ENCODE peak calls at places on chromosomes 12 and 14, in ten cellular contexts. One of them, this sample, is unnamed.

GRCh38 chr12:103455020-103455763 is 40.6 kb downstream of the C12orf42 start:
- DNase-seq in lower leg skin: no peak
- DNase-seq in activated naive CD8-positive, alpha-beta T cell treated with anti-CD3 and anti-CD28 coated beads, Interleukin-2, amount 50 U/mL, for 24 hours: no peak
- DNase-seq in small intestine: no peak
- DNase-seq in GM12865: peak
- DNase-seq in fibroblast of mammary gland: no peak
- DNase-seq in HTR-8/SVneo: no peak
- DNase-seq in stimulated activated naive CD8-positive, alpha-beta T cell treated with anti-CD3 and anti-CD28 coated beads, Interleukin-15, Interleukin-2, amounts not matched to agents 100 U/mL and 50 U/mL, for 24 hours: no peak
- DNase-seq in CD8-positive, alpha-beta memory T cell: peak
- DNase-seq in amniotic stem cell: no peak
- DNase-seq in this sample: no peak

GRCh38 chr14:52473557-52473956 is 78.7 kb downstream of the TXNDC16 start:
- DNase-seq in activated naive CD8-positive, alpha-beta T cell treated with anti-CD3 and anti-CD28 coated beads, Interleukin-2, amount 50 U/mL, for 24 hours: no peak
- DNase-seq in CD8-positive, alpha-beta memory T cell: peak
- DNase-seq in amniotic stem cell: no peak
- DNase-seq in HTR-8/SVneo: no peak
- DNase-seq in small intestine: peak
- DNase-seq in stimulated activated naive CD8-positive, alpha-beta T cell treated with anti-CD3 and anti-CD28 coated beads, Interleukin-15, Interleukin-2, amounts not matched to agents 100 U/mL and 50 U/mL, for 24 hours: no peak
- DNase-seq in GM12865: peak
- DNase-seq in fibroblast of mammary gland: peak
- DNase-seq in lower leg skin: no peak
- DNase-seq in this sample: peak

GRCh38 chr12:130281157-130281799 is 56.4 kb upstream of the PIWIL1 start:
- DNase-seq in CD8-positive, alpha-beta memory T cell: peak
- DNase-seq in GM12865: peak
- DNase-seq in HTR-8/SVneo: no peak
- DNase-seq in fibroblast of mammary gland: no peak
- DNase-seq in stimulated activated naive CD8-positive, alpha-beta T cell treated with anti-CD3 and anti-CD28 coated beads, Interleukin-15, Interleukin-2, amounts not matched to agents 100 U/mL and 50 U/mL, for 24 hours: peak
- DNase-seq in lower leg skin: no peak
- DNase-seq in small intestine: no peak
- DNase-seq in amniotic stem cell: no peak
- DNase-seq in activated naive CD8-positive, alpha-beta T cell treated with anti-CD3 and anti-CD28 coated beads, Interleukin-2, amount 50 U/mL, for 24 hours: peak
- DNase-seq in this sample: no peak

GRCh38 chr14:100237735-100238418 is 1.1 kb upstream of the YY1 start:
- DNase-seq in CD8-positive, alpha-beta memory T cell: peak
- DNase-seq in activated naive CD8-positive, alpha-beta T cell treated with anti-CD3 and anti-CD28 coated beads, Interleukin-2, amount 50 U/mL, for 24 hours: peak
- DNase-seq in stimulated activated naive CD8-positive, alpha-beta T cell treated with anti-CD3 and anti-CD28 coated beads, Interleukin-15, Interleukin-2, amounts not matched to agents 100 U/mL and 50 U/mL, for 24 hours: peak
- DNase-seq in HTR-8/SVneo: no peak
- DNase-seq in GM12865: peak
- DNase-seq in amniotic stem cell: no peak
- DNase-seq in small intestine: peak
- DNase-seq in fibroblast of mammary gland: peak
- DNase-seq in lower leg skin: peak
- DNase-seq in this sample: peak

GRCh38 chr12:54331-54730 is 12.2 kb upstream of the IQSEC3 start:
- DNase-seq in small intestine: no peak
- DNase-seq in fibroblast of mammary gland: no peak
- DNase-seq in stimulated activated naive CD8-positive, alpha-beta T cell treated with anti-CD3 and anti-CD28 coated beads, Interleukin-15, Interleukin-2, amounts not matched to agents 100 U/mL and 50 U/mL, for 24 hours: no peak
- DNase-seq in CD8-positive, alpha-beta memory T cell: no peak
- DNase-seq in amniotic stem cell: no peak
- DNase-seq in HTR-8/SVneo: no peak
- DNase-seq in GM12865: no peak
- DNase-seq in lower leg skin: no peak
- DNase-seq in activated naive CD8-positive, alpha-beta T cell treated with anti-CD3 and anti-CD28 coated beads, Interleukin-2, amount 50 U/mL, for 24 hours: no peak
- DNase-seq in this sample: no peak

GRCh38 chr12:102756564-102756963 is 160.5 kb downstream of the PAH start:
- DNase-seq in activated naive CD8-positive, alpha-beta T cell treated with anti-CD3 and anti-CD28 coated beads, Interleukin-2, amount 50 U/mL, for 24 hours: no peak
- DNase-seq in lower leg skin: no peak
- DNase-seq in CD8-positive, alpha-beta memory T cell: no peak
- DNase-seq in fibroblast of mammary gland: peak
- DNase-seq in GM12865: no peak
- DNase-seq in stimulated activated naive CD8-positive, alpha-beta T cell treated with anti-CD3 and anti-CD28 coated beads, Interleukin-15, Interleukin-2, amounts not matched to agents 100 U/mL and 50 U/mL, for 24 hours: no peak
- DNase-seq in small intestine: no peak
- DNase-seq in HTR-8/SVneo: no peak
- DNase-seq in amniotic stem cell: no peak
- DNase-seq in this sample: no peak

GRCh38 chr12:4961311-4961710 is 51.6 kb downstream of the KCNA1 start:
- DNase-seq in CD8-positive, alpha-beta memory T cell: no peak
- DNase-seq in activated naive CD8-positive, alpha-beta T cell treated with anti-CD3 and anti-CD28 coated beads, Interleukin-2, amount 50 U/mL, for 24 hours: no peak
- DNase-seq in stimulated activated naive CD8-positive, alpha-beta T cell treated with anti-CD3 and anti-CD28 coated beads, Interleukin-15, Interleukin-2, amounts not matched to agents 100 U/mL and 50 U/mL, for 24 hours: no peak
- DNase-seq in fibroblast of mammary gland: no peak
- DNase-seq in small intestine: no peak
- DNase-seq in GM12865: no peak
- DNase-seq in amniotic stem cell: no peak
- DNase-seq in lower leg skin: peak
- DNase-seq in HTR-8/SVneo: no peak
- DNase-seq in this sample: no peak

GRCh38 chr12:19498099-19498498 is 58.8 kb downstream of the AEBP2 start:
- DNase-seq in fibroblast of mammary gland: no peak
- DNase-seq in stimulated activated naive CD8-positive, alpha-beta T cell treated with anti-CD3 and anti-CD28 coated beads, Interleukin-15, Interleukin-2, amounts not matched to agents 100 U/mL and 50 U/mL, for 24 hours: no peak
- DNase-seq in lower leg skin: no peak
- DNase-seq in HTR-8/SVneo: no peak
- DNase-seq in activated naive CD8-positive, alpha-beta T cell treated with anti-CD3 and anti-CD28 coated beads, Interleukin-2, amount 50 U/mL, for 24 hours: no peak
- DNase-seq in CD8-positive, alpha-beta memory T cell: no peak
- DNase-seq in GM12865: no peak
- DNase-seq in amniotic stem cell: no peak
- DNase-seq in small intestine: no peak
- DNase-seq in this sample: no peak

GRCh38 chr12:82300611-82301010 is 57.6 kb downstream of the CCDC59 start:
- DNase-seq in GM12865: no peak
- DNase-seq in small intestine: no peak
- DNase-seq in lower leg skin: no peak
- DNase-seq in amniotic stem cell: no peak
- DNase-seq in activated naive CD8-positive, alpha-beta T cell treated with anti-CD3 and anti-CD28 coated beads, Interleukin-2, amount 50 U/mL, for 24 hours: no peak
- DNase-seq in stimulated activated naive CD8-positive, alpha-beta T cell treated with anti-CD3 and anti-CD28 coated beads, Interleukin-15, Interleukin-2, amounts not matched to agents 100 U/mL and 50 U/mL, for 24 hours: no peak
- DNase-seq in CD8-positive, alpha-beta memory T cell: no peak
- DNase-seq in fibroblast of mammary gland: no peak
- DNase-seq in HTR-8/SVneo: no peak
- DNase-seq in this sample: no peak

GRCh38 chr14:105487449-105487985 is 831 bp downstream of the CRIP1 start:
- DNase-seq in GM12865: peak
- DNase-seq in small intestine: peak
- DNase-seq in fibroblast of mammary gland: no peak
- DNase-seq in stimulated activated naive CD8-positive, alpha-beta T cell treated with anti-CD3 and anti-CD28 coated beads, Interleukin-15, Interleukin-2, amounts not matched to agents 100 U/mL and 50 U/mL, for 24 hours: peak
- DNase-seq in HTR-8/SVneo: no peak
- DNase-seq in CD8-positive, alpha-beta memory T cell: peak
- DNase-seq in activated naive CD8-positive, alpha-beta T cell treated with anti-CD3 and anti-CD28 coated beads, Interleukin-2, amount 50 U/mL, for 24 hours: peak
- DNase-seq in amniotic stem cell: no peak
- DNase-seq in lower leg skin: peak
- DNase-seq in this sample: no peak

GRCh38 chr14:28612414-28612813 is 154.2 kb upstream of the FOXG1 start:
- DNase-seq in lower leg skin: no peak
- DNase-seq in amniotic stem cell: no peak
- DNase-seq in HTR-8/SVneo: no peak
- DNase-seq in CD8-positive, alpha-beta memory T cell: no peak
- DNase-seq in activated naive CD8-positive, alpha-beta T cell treated with anti-CD3 and anti-CD28 coated beads, Interleukin-2, amount 50 U/mL, for 24 hours: no peak
- DNase-seq in GM12865: no peak
- DNase-seq in stimulated activated naive CD8-positive, alpha-beta T cell treated with anti-CD3 and anti-CD28 coated beads, Interleukin-15, Interleukin-2, amounts not matched to agents 100 U/mL and 50 U/mL, for 24 hours: no peak
- DNase-seq in fibroblast of mammary gland: no peak
- DNase-seq in small intestine: no peak
- DNase-seq in this sample: no peak

GRCh38 chr12:103929051-103929908 is 930 bp upstream of the HSP90B1 start:
- DNase-seq in fibroblast of mammary gland: peak
- DNase-seq in small intestine: peak
- DNase-seq in amniotic stem cell: peak
- DNase-seq in stimulated activated naive CD8-positive, alpha-beta T cell treated with anti-CD3 and anti-CD28 coated beads, Interleukin-15, Interleukin-2, amounts not matched to agents 100 U/mL and 50 U/mL, for 24 hours: peak
- DNase-seq in GM12865: peak
- DNase-seq in CD8-positive, alpha-beta memory T cell: peak
- DNase-seq in HTR-8/SVneo: peak
- DNase-seq in lower leg skin: peak
- DNase-seq in activated naive CD8-positive, alpha-beta T cell treated with anti-CD3 and anti-CD28 coated beads, Interleukin-2, amount 50 U/mL, for 24 hours: peak
- DNase-seq in this sample: peak

GRCh38 chr12:65968359-65968758 is 144.1 kb downstream of the HMGA2 start:
- DNase-seq in CD8-positive, alpha-beta memory T cell: no peak
- DNase-seq in lower leg skin: no peak
- DNase-seq in small intestine: no peak
- DNase-seq in GM12865: no peak
- DNase-seq in fibroblast of mammary gland: peak
- DNase-seq in HTR-8/SVneo: no peak
- DNase-seq in activated naive CD8-positive, alpha-beta T cell treated with anti-CD3 and anti-CD28 coated beads, Interleukin-2, amount 50 U/mL, for 24 hours: no peak
- DNase-seq in stimulated activated naive CD8-positive, alpha-beta T cell treated with anti-CD3 and anti-CD28 coated beads, Interleukin-15, Interleukin-2, amounts not matched to agents 100 U/mL and 50 U/mL, for 24 hours: no peak
- DNase-seq in amniotic stem cell: no peak
- DNase-seq in this sample: no peak

GRCh38 chr14:35384386-35385041 is 20.0 kb downstream of the NFKBIA start:
- DNase-seq in small intestine: peak
- DNase-seq in lower leg skin: no peak
- DNase-seq in CD8-positive, alpha-beta memory T cell: no peak
- DNase-seq in activated naive CD8-positive, alpha-beta T cell treated with anti-CD3 and anti-CD28 coated beads, Interleukin-2, amount 50 U/mL, for 24 hours: no peak
- DNase-seq in amniotic stem cell: peak
- DNase-seq in fibroblast of mammary gland: peak
- DNase-seq in stimulated activated naive CD8-positive, alpha-beta T cell treated with anti-CD3 and anti-CD28 coated beads, Interleukin-15, Interleukin-2, amounts not matched to agents 100 U/mL and 50 U/mL, for 24 hours: no peak
- DNase-seq in HTR-8/SVneo: no peak
- DNase-seq in GM12865: no peak
- DNase-seq in this sample: no peak

GRCh38 chr12:121590476-121591143 is 9.8 kb upstream of the KDM2B start:
- DNase-seq in GM12865: peak
- DNase-seq in small intestine: peak
- DNase-seq in CD8-positive, alpha-beta memory T cell: peak
- DNase-seq in activated naive CD8-positive, alpha-beta T cell treated with anti-CD3 and anti-CD28 coated beads, Interleukin-2, amount 50 U/mL, for 24 hours: peak
- DNase-seq in fibroblast of mammary gland: peak
- DNase-seq in lower leg skin: no peak
- DNase-seq in HTR-8/SVneo: no peak
- DNase-seq in amniotic stem cell: no peak
- DNase-seq in stimulated activated naive CD8-positive, alpha-beta T cell treated with anti-CD3 and anti-CD28 coated beads, Interleukin-15, Interleukin-2, amounts not matched to agents 100 U/mL and 50 U/mL, for 24 hours: peak
- DNase-seq in this sample: peak

GRCh38 chr14:35747379-35747778 is 61.7 kb downstream of the RALGAPA1 start:
- DNase-seq in amniotic stem cell: peak
- DNase-seq in stimulated activated naive CD8-positive, alpha-beta T cell treated with anti-CD3 and anti-CD28 coated beads, Interleukin-15, Interleukin-2, amounts not matched to agents 100 U/mL and 50 U/mL, for 24 hours: no peak
- DNase-seq in GM12865: no peak
- DNase-seq in HTR-8/SVneo: no peak
- DNase-seq in CD8-positive, alpha-beta memory T cell: no peak
- DNase-seq in lower leg skin: no peak
- DNase-seq in fibroblast of mammary gland: no peak
- DNase-seq in small intestine: no peak
- DNase-seq in activated naive CD8-positive, alpha-beta T cell treated with anti-CD3 and anti-CD28 coated beads, Interleukin-2, amount 50 U/mL, for 24 hours: no peak
- DNase-seq in this sample: no peak

GRCh38 chr12:32399373-32400113 is at the start of gene FGD4:
- DNase-seq in HTR-8/SVneo: peak
- DNase-seq in lower leg skin: peak
- DNase-seq in fibroblast of mammary gland: peak
- DNase-seq in GM12865: peak
- DNase-seq in CD8-positive, alpha-beta memory T cell: peak
- DNase-seq in activated naive CD8-positive, alpha-beta T cell treated with anti-CD3 and anti-CD28 coated beads, Interleukin-2, amount 50 U/mL, for 24 hours: peak
- DNase-seq in stimulated activated naive CD8-positive, alpha-beta T cell treated with anti-CD3 and anti-CD28 coated beads, Interleukin-15, Interleukin-2, amounts not matched to agents 100 U/mL and 50 U/mL, for 24 hours: peak
- DNase-seq in small intestine: peak
- DNase-seq in amniotic stem cell: peak
- DNase-seq in this sample: peak

GRCh38 chr14:70073924-70074566 is 114.7 kb downstream of the SLC8A3 start:
- DNase-seq in HTR-8/SVneo: peak
- DNase-seq in fibroblast of mammary gland: peak
- DNase-seq in small intestine: peak
- DNase-seq in lower leg skin: no peak
- DNase-seq in stimulated activated naive CD8-positive, alpha-beta T cell treated with anti-CD3 and anti-CD28 coated beads, Interleukin-15, Interleukin-2, amounts not matched to agents 100 U/mL and 50 U/mL, for 24 hours: peak
- DNase-seq in activated naive CD8-positive, alpha-beta T cell treated with anti-CD3 and anti-CD28 coated beads, Interleukin-2, amount 50 U/mL, for 24 hours: peak
- DNase-seq in CD8-positive, alpha-beta memory T cell: no peak
- DNase-seq in GM12865: peak
- DNase-seq in amniotic stem cell: no peak
- DNase-seq in this sample: peak

GRCh38 chr12:110279976-110280783 is 867 bp upstream of the ATP2A2 start:
- DNase-seq in GM12865: peak
- DNase-seq in HTR-8/SVneo: peak
- DNase-seq in amniotic stem cell: no peak
- DNase-seq in fibroblast of mammary gland: peak
- DNase-seq in activated naive CD8-positive, alpha-beta T cell treated with anti-CD3 and anti-CD28 coated beads, Interleukin-2, amount 50 U/mL, for 24 hours: peak
- DNase-seq in stimulated activated naive CD8-positive, alpha-beta T cell treated with anti-CD3 and anti-CD28 coated beads, Interleukin-15, Interleukin-2, amounts not matched to agents 100 U/mL and 50 U/mL, for 24 hours: peak
- DNase-seq in lower leg skin: peak
- DNase-seq in small intestine: peak
- DNase-seq in CD8-positive, alpha-beta memory T cell: no peak
- DNase-seq in this sample: peak

GRCh38 chr14:64628940-64629403 is 75.3 kb upstream of the PLEKHG3 start:
- DNase-seq in activated naive CD8-positive, alpha-beta T cell treated with anti-CD3 and anti-CD28 coated beads, Interleukin-2, amount 50 U/mL, for 24 hours: no peak
- DNase-seq in fibroblast of mammary gland: peak
- DNase-seq in small intestine: no peak
- DNase-seq in lower leg skin: peak
- DNase-seq in HTR-8/SVneo: peak
- DNase-seq in stimulated activated naive CD8-positive, alpha-beta T cell treated with anti-CD3 and anti-CD28 coated beads, Interleukin-15, Interleukin-2, amounts not matched to agents 100 U/mL and 50 U/mL, for 24 hours: no peak
- DNase-seq in amniotic stem cell: peak
- DNase-seq in GM12865: no peak
- DNase-seq in CD8-positive, alpha-beta memory T cell: no peak
- DNase-seq in this sample: peak

GRCh38 chr12:53065975-53066593 is 13.1 kb downstream of the SPRYD3 start:
- DNase-seq in lower leg skin: peak
- DNase-seq in amniotic stem cell: peak
- DNase-seq in GM12865: peak
- DNase-seq in small intestine: peak
- DNase-seq in CD8-positive, alpha-beta memory T cell: peak
- DNase-seq in activated naive CD8-positive, alpha-beta T cell treated with anti-CD3 and anti-CD28 coated beads, Interleukin-2, amount 50 U/mL, for 24 hours: peak
- DNase-seq in HTR-8/SVneo: peak
- DNase-seq in fibroblast of mammary gland: peak
- DNase-seq in stimulated activated naive CD8-positive, alpha-beta T cell treated with anti-CD3 and anti-CD28 coated beads, Interleukin-15, Interleukin-2, amounts not matched to agents 100 U/mL and 50 U/mL, for 24 hours: peak
- DNase-seq in this sample: peak

GRCh38 chr12:68411371-68411770 is 79.2 kb upstream of the MDM1 start:
- DNase-seq in activated naive CD8-positive, alpha-beta T cell treated with anti-CD3 and anti-CD28 coated beads, Interleukin-2, amount 50 U/mL, for 24 hours: no peak
- DNase-seq in small intestine: no peak
- DNase-seq in stimulated activated naive CD8-positive, alpha-beta T cell treated with anti-CD3 and anti-CD28 coated beads, Interleukin-15, Interleukin-2, amounts not matched to agents 100 U/mL and 50 U/mL, for 24 hours: no peak
- DNase-seq in GM12865: no peak
- DNase-seq in fibroblast of mammary gland: no peak
- DNase-seq in CD8-positive, alpha-beta memory T cell: no peak
- DNase-seq in HTR-8/SVneo: no peak
- DNase-seq in lower leg skin: no peak
- DNase-seq in amniotic stem cell: no peak
- DNase-seq in this sample: no peak

GRCh38 chr14:91929700-91930099 is 17.8 kb downstream of the FBLN5 start:
- DNase-seq in HTR-8/SVneo: no peak
- DNase-seq in small intestine: no peak
- DNase-seq in amniotic stem cell: no peak
- DNase-seq in fibroblast of mammary gland: peak
- DNase-seq in lower leg skin: no peak
- DNase-seq in stimulated activated naive CD8-positive, alpha-beta T cell treated with anti-CD3 and anti-CD28 coated beads, Interleukin-15, Interleukin-2, amounts not matched to agents 100 U/mL and 50 U/mL, for 24 hours: no peak
- DNase-seq in GM12865: no peak
- DNase-seq in activated naive CD8-positive, alpha-beta T cell treated with anti-CD3 and anti-CD28 coated beads, Interleukin-2, amount 50 U/mL, for 24 hours: no peak
- DNase-seq in CD8-positive, alpha-beta memory T cell: no peak
- DNase-seq in this sample: no peak

GRCh38 chr14:98304574-98304973 is 967.4 kb downstream of the BCL11B start:
- DNase-seq in GM12865: no peak
- DNase-seq in stimulated activated naive CD8-positive, alpha-beta T cell treated with anti-CD3 and anti-CD28 coated beads, Interleukin-15, Interleukin-2, amounts not matched to agents 100 U/mL and 50 U/mL, for 24 hours: no peak
- DNase-seq in CD8-positive, alpha-beta memory T cell: no peak
- DNase-seq in lower leg skin: no peak
- DNase-seq in amniotic stem cell: no peak
- DNase-seq in fibroblast of mammary gland: no peak
- DNase-seq in HTR-8/SVneo: no peak
- DNase-seq in activated naive CD8-positive, alpha-beta T cell treated with anti-CD3 and anti-CD28 coated beads, Interleukin-2, amount 50 U/mL, for 24 hours: no peak
- DNase-seq in small intestine: no peak
- DNase-seq in this sample: no peak

GRCh38 chr12:132243596-132244289 is 85.6 kb downstream of the GALNT9 start:
- DNase-seq in HTR-8/SVneo: no peak
- DNase-seq in amniotic stem cell: no peak
- DNase-seq in CD8-positive, alpha-beta memory T cell: no peak
- DNase-seq in GM12865: no peak
- DNase-seq in fibroblast of mammary gland: no peak
- DNase-seq in stimulated activated naive CD8-positive, alpha-beta T cell treated with anti-CD3 and anti-CD28 coated beads, Interleukin-15, Interleukin-2, amounts not matched to agents 100 U/mL and 50 U/mL, for 24 hours: no peak
- DNase-seq in activated naive CD8-positive, alpha-beta T cell treated with anti-CD3 and anti-CD28 coated beads, Interleukin-2, amount 50 U/mL, for 24 hours: no peak
- DNase-seq in lower leg skin: no peak
- DNase-seq in small intestine: no peak
- DNase-seq in this sample: no peak

GRCh38 chr12:101832030-101832429 is 1.3 kb upstream of the GNPTAB start:
- DNase-seq in small intestine: no peak
- DNase-seq in amniotic stem cell: no peak
- DNase-seq in activated naive CD8-positive, alpha-beta T cell treated with anti-CD3 and anti-CD28 coated beads, Interleukin-2, amount 50 U/mL, for 24 hours: no peak
- DNase-seq in CD8-positive, alpha-beta memory T cell: no peak
- DNase-seq in stimulated activated naive CD8-positive, alpha-beta T cell treated with anti-CD3 and anti-CD28 coated beads, Interleukin-15, Interleukin-2, amounts not matched to agents 100 U/mL and 50 U/mL, for 24 hours: no peak
- DNase-seq in GM12865: no peak
- DNase-seq in lower leg skin: no peak
- DNase-seq in fibroblast of mammary gland: peak
- DNase-seq in HTR-8/SVneo: no peak
- DNase-seq in this sample: no peak

GRCh38 chr14:104979758-104980591 is 1.8 kb upstream of the AHNAK2 start:
- DNase-seq in stimulated activated naive CD8-positive, alpha-beta T cell treated with anti-CD3 and anti-CD28 coated beads, Interleukin-15, Interleukin-2, amounts not matched to agents 100 U/mL and 50 U/mL, for 24 hours: no peak
- DNase-seq in GM12865: no peak
- DNase-seq in CD8-positive, alpha-beta memory T cell: no peak
- DNase-seq in lower leg skin: no peak
- DNase-seq in fibroblast of mammary gland: no peak
- DNase-seq in amniotic stem cell: no peak
- DNase-seq in small intestine: no peak
- DNase-seq in activated naive CD8-positive, alpha-beta T cell treated with anti-CD3 and anti-CD28 coated beads, Interleukin-2, amount 50 U/mL, for 24 hours: no peak
- DNase-seq in HTR-8/SVneo: no peak
- DNase-seq in this sample: peak

GRCh38 chr12:24902521-24903304 is 46.2 kb downstream of the BCAT1 start:
- DNase-seq in amniotic stem cell: no peak
- DNase-seq in lower leg skin: peak
- DNase-seq in stimulated activated naive CD8-positive, alpha-beta T cell treated with anti-CD3 and anti-CD28 coated beads, Interleukin-15, Interleukin-2, amounts not matched to agents 100 U/mL and 50 U/mL, for 24 hours: peak
- DNase-seq in HTR-8/SVneo: no peak
- DNase-seq in CD8-positive, alpha-beta memory T cell: no peak
- DNase-seq in small intestine: no peak
- DNase-seq in GM12865: peak
- DNase-seq in fibroblast of mammary gland: peak
- DNase-seq in activated naive CD8-positive, alpha-beta T cell treated with anti-CD3 and anti-CD28 coated beads, Interleukin-2, amount 50 U/mL, for 24 hours: peak
- DNase-seq in this sample: no peak